ENCODE peak calls at places on chromosomes 2 and 18, in nine cellular contexts. V is GM12892, L is cardiac fibroblast, X is tibial artery, N is astrocyte of the cerebellum, E is NCI-H345, Y is AG09309, M is Daoy, I is EL. Q is an unnamed sample.

GRCh38 chr2:37590119-37590571 is 81.3 kb downstream of the CDC42EP3 start:
- DNase-seq in M (peak; percentile 80), X (no peak), Y (peak; percentile 87), L (peak; percentile 92), N (peak; percentile 71), I (peak; percentile 89), E (no peak), V (no peak), Q (no peak)

GRCh38 chr2:850429-850828 is 100.2 kb upstream of the SNTG2 start:
- DNase-seq in M (peak; percentile 57), Y (no peak), X (no peak), I (peak; percentile 1), N (no peak), V (no peak), E (no peak), L (no peak), Q (no peak)

GRCh38 chr2:162085090-162085891 is 11.3 kb upstream of the DPP4 start:
- DNase-seq in I (peak; percentile 93), E (no peak), X (no peak), V (no peak), Y (peak; percentile 97), N (peak; percentile 15), L (peak; percentile 86), M (no peak), Q (no peak)

GRCh38 chr2:100780203-100781008 is 39.5 kb upstream of the NPAS2 start:
- DNase-seq in X (no peak), E (no peak), I (no peak), L (peak; percentile 68), N (no peak), M (peak; percentile 78), V (no peak), Y (no peak), Q (no peak)

GRCh38 chr2:127170452-127171197 is 49.5 kb downstream of the CYP27C1 start:
- DNase-seq in V (no peak), Y (no peak), I (no peak), L (no peak), E (no peak), X (no peak), N (no peak), M (no peak), Q (no peak)

GRCh38 chr2:47259829-47260228 is 104.7 kb upstream of the STPG4 start:
- DNase-seq in V (no peak), L (no peak), X (no peak), Y (no peak), E (no peak), M (no peak), N (no peak), I (no peak), Q (no peak)

GRCh38 chr2:181309161-181309560 is 148.0 kb upstream of the ITGA4 start:
- DNase-seq in X (no peak), M (no peak), I (no peak), V (no peak), Y (no peak), E (no peak), L (no peak), N (no peak), Q (no peak)

GRCh38 chr2:101518470-101519172 is 43.7 kb upstream of the RFX8 start:
- DNase-seq in M (peak; percentile 66), Y (no peak), V (no peak), N (no peak), I (peak; percentile 55), L (peak; percentile 75), X (no peak), E (peak; percentile 52), Q (no peak)

GRCh38 chr2:58925676-58926081 is 684.6 kb upstream of the FANCL start:
- DNase-seq in N (peak; percentile 96), M (no peak), X (no peak), I (peak; percentile 56), L (no peak), Y (peak; percentile 52), E (no peak), V (no peak), Q (no peak)

GRCh38 chr18:36903215-36903928 is 74.4 kb downstream of the KIAA1328 start:
- DNase-seq in I (no peak), E (no peak), X (no peak), M (no peak), V (no peak), Y (no peak), N (no peak), L (peak; percentile 46), Q (no peak)

GRCh38 chr18:57744211-57744694 is 58.9 kb downstream of the ATP8B1 start:
- DNase-seq in I (peak; percentile 20), E (no peak), Y (no peak), V (no peak), N (no peak), M (no peak), L (peak; percentile 37), X (no peak), Q (peak; percentile 80)

GRCh38 chr2:205566556-205567061 is 115.7 kb upstream of the NRP2 start:
- DNase-seq in X (no peak), V (no peak), L (no peak), E (no peak), I (peak; percentile 53), Y (no peak), N (no peak), M (no peak), Q (no peak)